ENCODE peak calls at places on chromosomes 4 and X, in nine cellular contexts. One of them, this sample, is unnamed. For H3K4me1, the result is how much of the 10 kb centered on the place peaks cover.

GRCh38 chrX:141669689-141670088 is 28.9 kb downstream of the SPANXD start:
- DNase-seq in left lung: no peak
- DNase-seq in GM23248: no peak
- DNase-seq in A549: no peak
- DNase-seq in fibroblast of lung: peak
- DNase-seq in gastrocnemius medialis: no peak
- DNase-seq in mucosa of descending colon: no peak
- DNase-seq in endothelial cell of umbilical vein: no peak
- DNase-seq in NT2/D1: no peak
- DNase-seq in this sample: no peak

GRCh38 chr4:164731827-164732474 is 22.0 kb upstream of the SMIM31 start:
- DNase-seq in left lung: no peak
- DNase-seq in GM23248: peak
- DNase-seq in A549: peak
- DNase-seq in fibroblast of lung: peak
- DNase-seq in gastrocnemius medialis: peak
- DNase-seq in mucosa of descending colon: peak
- DNase-seq in endothelial cell of umbilical vein: peak
- DNase-seq in NT2/D1: peak
- DNase-seq in this sample: no peak

GRCh38 chr4:113064244-113064643 is 14.8 kb downstream of the ANK2 start:
- DNase-seq in left lung: no peak
- DNase-seq in GM23248: no peak
- DNase-seq in A549: no peak
- DNase-seq in fibroblast of lung: no peak
- DNase-seq in gastrocnemius medialis: no peak
- DNase-seq in mucosa of descending colon: no peak
- DNase-seq in endothelial cell of umbilical vein: no peak
- DNase-seq in NT2/D1: peak
- DNase-seq in this sample: no peak

GRCh38 chr4:141027421-141027820 is 105.8 kb downstream of the RNF150 start:
- DNase-seq in left lung: no peak
- DNase-seq in GM23248: peak
- DNase-seq in A549: no peak
- DNase-seq in fibroblast of lung: peak
- DNase-seq in gastrocnemius medialis: peak
- DNase-seq in mucosa of descending colon: no peak
- DNase-seq in endothelial cell of umbilical vein: no peak
- DNase-seq in NT2/D1: no peak
- DNase-seq in this sample: no peak

GRCh38 chr4:156598138-156598681 is 373.4 kb downstream of the PDGFC start:
- DNase-seq in left lung: peak
- DNase-seq in GM23248: no peak
- DNase-seq in A549: no peak
- DNase-seq in fibroblast of lung: peak
- DNase-seq in gastrocnemius medialis: no peak
- DNase-seq in mucosa of descending colon: no peak
- DNase-seq in endothelial cell of umbilical vein: peak
- DNase-seq in NT2/D1: no peak
- DNase-seq in this sample: no peak

GRCh38 chr4:45215976-45216542 is 489.7 kb upstream of the GNPDA2 start:
- DNase-seq in left lung: no peak
- DNase-seq in GM23248: no peak
- DNase-seq in A549: no peak
- DNase-seq in fibroblast of lung: no peak
- DNase-seq in gastrocnemius medialis: no peak
- DNase-seq in mucosa of descending colon: no peak
- DNase-seq in endothelial cell of umbilical vein: no peak
- DNase-seq in NT2/D1: no peak
- DNase-seq in this sample: no peak

GRCh38 chr4:89303177-89303576 is 4.4 kb downstream of the GPRIN3 start:
- DNase-seq in left lung: no peak
- DNase-seq in GM23248: no peak
- DNase-seq in A549: peak
- DNase-seq in fibroblast of lung: no peak
- DNase-seq in gastrocnemius medialis: peak
- DNase-seq in mucosa of descending colon: peak
- DNase-seq in endothelial cell of umbilical vein: no peak
- DNase-seq in NT2/D1: no peak
- DNase-seq in this sample: no peak

GRCh38 chrX:72041166-72041565 is 90.5 kb downstream of the RTL5 start:
- DNase-seq in left lung: no peak
- DNase-seq in GM23248: no peak
- DNase-seq in A549: no peak
- DNase-seq in fibroblast of lung: no peak
- DNase-seq in gastrocnemius medialis: no peak
- DNase-seq in mucosa of descending colon: no peak
- DNase-seq in endothelial cell of umbilical vein: no peak
- DNase-seq in NT2/D1: no peak
- DNase-seq in this sample: peak

GRCh38 chrX:4935846-4936245 is 1222.4 kb upstream of the PRKX start:
- DNase-seq in left lung: peak
- DNase-seq in GM23248: no peak
- DNase-seq in A549: no peak
- DNase-seq in fibroblast of lung: no peak
- DNase-seq in gastrocnemius medialis: peak
- DNase-seq in mucosa of descending colon: peak
- DNase-seq in endothelial cell of umbilical vein: no peak
- DNase-seq in NT2/D1: no peak
- DNase-seq in this sample: no peak

GRCh38 chr4:74320559-74321118 is 12.4 kb downstream of the EPGN start:
- DNase-seq in left lung: peak
- DNase-seq in GM23248: peak
- DNase-seq in A549: peak
- DNase-seq in fibroblast of lung: peak
- DNase-seq in gastrocnemius medialis: no peak
- DNase-seq in mucosa of descending colon: peak
- DNase-seq in endothelial cell of umbilical vein: peak
- DNase-seq in NT2/D1: no peak
- DNase-seq in this sample: no peak

GRCh38 chr4:16026155-16026761 is 57.6 kb downstream of the PROM1 start:
- DNase-seq in left lung: no peak
- DNase-seq in GM23248: peak
- DNase-seq in A549: peak
- DNase-seq in fibroblast of lung: peak
- DNase-seq in gastrocnemius medialis: no peak
- DNase-seq in mucosa of descending colon: peak
- DNase-seq in endothelial cell of umbilical vein: peak
- DNase-seq in NT2/D1: no peak
- DNase-seq in this sample: no peak

GRCh38 chrX:78886550-78886949 is 58.6 kb upstream of the P2RY10 start:
- DNase-seq in left lung: no peak
- DNase-seq in GM23248: peak
- DNase-seq in A549: peak
- DNase-seq in fibroblast of lung: no peak
- DNase-seq in gastrocnemius medialis: no peak
- DNase-seq in mucosa of descending colon: no peak
- DNase-seq in endothelial cell of umbilical vein: no peak
- DNase-seq in NT2/D1: no peak
- DNase-seq in this sample: no peak

GRCh38 chr4:178481564-178481963 is 1039.3 kb upstream of the AGA start:
- DNase-seq in left lung: no peak
- DNase-seq in GM23248: no peak
- DNase-seq in A549: no peak
- DNase-seq in fibroblast of lung: no peak
- DNase-seq in gastrocnemius medialis: no peak
- DNase-seq in mucosa of descending colon: no peak
- DNase-seq in endothelial cell of umbilical vein: no peak
- DNase-seq in NT2/D1: no peak
- DNase-seq in this sample: no peak

GRCh38 chrX:42678133-42678532 is 99.8 kb downstream of the PPP1R2C start:
- DNase-seq in left lung: no peak
- DNase-seq in GM23248: peak
- DNase-seq in A549: peak
- DNase-seq in fibroblast of lung: no peak
- DNase-seq in gastrocnemius medialis: no peak
- DNase-seq in mucosa of descending colon: peak
- DNase-seq in endothelial cell of umbilical vein: peak
- DNase-seq in NT2/D1: no peak
- DNase-seq in this sample: no peak

GRCh38 chr4:95742872-95743271 is 97.0 kb upstream of the PDHA2 start:
- DNase-seq in left lung: no peak
- DNase-seq in GM23248: no peak
- DNase-seq in A549: no peak
- DNase-seq in fibroblast of lung: no peak
- DNase-seq in gastrocnemius medialis: no peak
- DNase-seq in mucosa of descending colon: no peak
- DNase-seq in endothelial cell of umbilical vein: no peak
- DNase-seq in NT2/D1: no peak
- DNase-seq in this sample: no peak

GRCh38 chr4:3290889-3291321 is 1.9 kb upstream of the RGS12 start:
- DNase-seq in left lung: no peak
- DNase-seq in GM23248: no peak
- DNase-seq in A549: no peak
- DNase-seq in fibroblast of lung: no peak
- DNase-seq in gastrocnemius medialis: peak
- DNase-seq in mucosa of descending colon: no peak
- DNase-seq in endothelial cell of umbilical vein: no peak
- DNase-seq in NT2/D1: no peak
- DNase-seq in this sample: no peak

GRCh38 chrX:2383735-2384134 is 117.0 kb downstream of the DHRSX start:
- DNase-seq in left lung: no peak
- DNase-seq in GM23248: no peak
- DNase-seq in A549: peak
- DNase-seq in fibroblast of lung: no peak
- DNase-seq in gastrocnemius medialis: no peak
- DNase-seq in mucosa of descending colon: peak
- DNase-seq in endothelial cell of umbilical vein: no peak
- DNase-seq in NT2/D1: no peak
- DNase-seq in this sample: no peak

GRCh38 chr4:107742791-107743190 is 22.8 kb upstream of the PAPSS1 start:
- DNase-seq in left lung: no peak
- DNase-seq in GM23248: no peak
- DNase-seq in A549: no peak
- DNase-seq in fibroblast of lung: no peak
- DNase-seq in gastrocnemius medialis: no peak
- DNase-seq in mucosa of descending colon: no peak
- DNase-seq in endothelial cell of umbilical vein: no peak
- DNase-seq in NT2/D1: no peak
- DNase-seq in this sample: no peak

GRCh38 chrX:103607385-103608304 is at the start of gene TCEAL3:
- DNase-seq in left lung: peak
- DNase-seq in GM23248: peak
- DNase-seq in A549: no peak
- DNase-seq in fibroblast of lung: peak
- DNase-seq in gastrocnemius medialis: peak
- DNase-seq in mucosa of descending colon: peak
- DNase-seq in endothelial cell of umbilical vein: peak
- DNase-seq in NT2/D1: no peak
- DNase-seq in this sample: peak

GRCh38 chrX:33205321-33205720 is 6.0 kb downstream of the DMD start:
- DNase-seq in left lung: no peak
- DNase-seq in GM23248: no peak
- DNase-seq in A549: no peak
- DNase-seq in fibroblast of lung: no peak
- DNase-seq in gastrocnemius medialis: no peak
- DNase-seq in mucosa of descending colon: no peak
- DNase-seq in endothelial cell of umbilical vein: no peak
- DNase-seq in NT2/D1: no peak
- DNase-seq in this sample: no peak

DNA sequence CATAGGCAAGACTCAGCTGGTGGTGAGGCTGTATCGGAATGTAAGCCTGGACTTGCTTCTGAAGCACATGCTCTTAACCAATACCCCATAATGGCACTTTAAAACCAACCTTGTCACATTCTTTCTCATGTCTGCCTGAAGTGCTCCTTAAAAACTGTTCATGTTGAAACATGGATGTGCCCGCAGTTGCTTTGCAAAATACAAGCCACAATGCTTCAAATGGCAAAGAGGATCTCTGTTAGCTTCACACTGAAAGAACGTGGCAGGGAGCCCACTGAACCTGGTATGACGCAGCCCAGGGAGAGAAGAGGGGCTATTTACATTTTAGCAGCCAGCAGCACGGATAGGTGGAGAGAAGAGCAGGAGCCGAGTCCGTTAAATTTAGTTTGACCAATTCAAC is 29.3 kb downstream of the SOD3 start:
- DNase-seq in left lung: no peak
- DNase-seq in GM23248: no peak
- DNase-seq in A549: no peak
- DNase-seq in fibroblast of lung: no peak
- DNase-seq in gastrocnemius medialis: no peak
- DNase-seq in mucosa of descending colon: no peak
- DNase-seq in endothelial cell of umbilical vein: no peak
- DNase-seq in NT2/D1: no peak
- DNase-seq in this sample: no peak
- H3K4me1 ChIP-seq in left lung: under half
- H3K4me1 ChIP-seq in GM23248: under half
- H3K4me1 ChIP-seq in A549: under half
- H3K4me1 ChIP-seq in fibroblast of lung: under half
- H3K4me1 ChIP-seq in gastrocnemius medialis: under half
- H3K4me1 ChIP-seq in mucosa of descending colon: under half
- H3K4me1 ChIP-seq in endothelial cell of umbilical vein: under half
- H3K4me1 ChIP-seq in NT2/D1: under half
- H3K4me1 ChIP-seq in this sample: under half

GRCh38 chrX:30414144-30414543 is 105.0 kb upstream of the NR0B1 start:
- DNase-seq in left lung: no peak
- DNase-seq in GM23248: no peak
- DNase-seq in A549: peak
- DNase-seq in fibroblast of lung: no peak
- DNase-seq in gastrocnemius medialis: no peak
- DNase-seq in mucosa of descending colon: no peak
- DNase-seq in endothelial cell of umbilical vein: no peak
- DNase-seq in NT2/D1: no peak
- DNase-seq in this sample: no peak
- H3K4me1 ChIP-seq in left lung: under half
- H3K4me1 ChIP-seq in GM23248: under half
- H3K4me1 ChIP-seq in A549: under half
- H3K4me1 ChIP-seq in fibroblast of lung: under half
- H3K4me1 ChIP-seq in gastrocnemius medialis: under half
- H3K4me1 ChIP-seq in mucosa of descending colon: under half
- H3K4me1 ChIP-seq in endothelial cell of umbilical vein: under half
- H3K4me1 ChIP-seq in NT2/D1: under half
- H3K4me1 ChIP-seq in this sample: under half

DNA sequence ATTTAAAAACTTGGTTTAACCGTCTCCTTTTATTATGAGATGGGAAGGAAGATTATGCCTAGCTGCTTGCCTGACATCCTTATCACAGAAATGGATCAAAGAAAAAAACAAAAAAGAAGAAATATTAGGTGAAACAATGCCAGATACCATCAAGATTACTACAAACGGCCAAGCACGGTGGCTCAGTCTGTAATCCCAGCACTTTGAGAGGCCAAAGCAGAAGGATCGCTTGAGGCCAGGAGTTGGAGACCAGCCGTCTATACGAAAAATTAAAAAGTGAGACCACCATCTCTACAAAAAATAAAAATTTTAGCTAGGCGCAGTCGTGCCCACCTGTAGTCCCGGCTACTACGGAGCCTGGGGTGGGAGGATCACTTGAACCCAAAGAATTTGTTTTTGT is 2.3 kb downstream of the FRYL start:
- DNase-seq in left lung: no peak
- DNase-seq in GM23248: peak
- DNase-seq in A549: no peak
- DNase-seq in fibroblast of lung: no peak
- DNase-seq in gastrocnemius medialis: no peak
- DNase-seq in mucosa of descending colon: no peak
- DNase-seq in endothelial cell of umbilical vein: peak
- DNase-seq in NT2/D1: no peak
- DNase-seq in this sample: no peak
- H3K4me1 ChIP-seq in left lung: under half
- H3K4me1 ChIP-seq in GM23248: under half
- H3K4me1 ChIP-seq in A549: under half
- H3K4me1 ChIP-seq in fibroblast of lung: under half
- H3K4me1 ChIP-seq in gastrocnemius medialis: half or more
- H3K4me1 ChIP-seq in mucosa of descending colon: under half
- H3K4me1 ChIP-seq in endothelial cell of umbilical vein: under half
- H3K4me1 ChIP-seq in NT2/D1: under half
- H3K4me1 ChIP-seq in this sample: half or more

GRCh38 chrX:106649523-106650428 is 38.0 kb downstream of the RADX start:
- DNase-seq in left lung: no peak
- DNase-seq in GM23248: no peak
- DNase-seq in A549: no peak
- DNase-seq in fibroblast of lung: no peak
- DNase-seq in gastrocnemius medialis: no peak
- DNase-seq in mucosa of descending colon: no peak
- DNase-seq in endothelial cell of umbilical vein: no peak
- DNase-seq in NT2/D1: no peak
- DNase-seq in this sample: no peak
- H3K4me1 ChIP-seq in left lung: under half
- H3K4me1 ChIP-seq in GM23248: under half
- H3K4me1 ChIP-seq in A549: under half
- H3K4me1 ChIP-seq in fibroblast of lung: under half
- H3K4me1 ChIP-seq in gastrocnemius medialis: under half
- H3K4me1 ChIP-seq in mucosa of descending colon: under half
- H3K4me1 ChIP-seq in endothelial cell of umbilical vein: under half
- H3K4me1 ChIP-seq in NT2/D1: under half
- H3K4me1 ChIP-seq in this sample: under half